ENCODE peak calls at places on chromosomes 1 and 21, in six cellular contexts. T, F, H, V, J and R are unnamed samples.

GRCh38 chr1:8815582-8816285 is 1.7 kb downstream of the RERE start:
- DNase-seq in T (no peak), F (peak), H (peak), V (peak), J (no peak), R (no peak)

GRCh38 chr1:9909222-9910046 is 635 bp downstream of the CTNNBIP1 start:
- DNase-seq in T (no peak), F (no peak), H (peak), V (no peak), J (no peak), R (no peak)

GRCh38 chr1:20449736-20450311 is 36.2 kb downstream of the CAMK2N1 start:
- DNase-seq in T (no peak), F (no peak), H (no peak), V (no peak), J (no peak), R (peak)

GRCh38 chr1:228166170-228166936 is 749 bp downstream of the IBA57 start:
- DNase-seq in T (peak), F (peak), H (peak), V (peak), J (no peak), R (peak)

GRCh38 chr1:183365093-183365492 is 53.1 kb downstream of the NMNAT2 start:
- DNase-seq in T (no peak), F (no peak), H (no peak), V (no peak), J (no peak), R (no peak)

GRCh38 chr21:29307718-29308455 is 9.2 kb downstream of the BACH1 start:
- DNase-seq in T (no peak), F (no peak), H (no peak), V (no peak), J (no peak), R (no peak)

GRCh38 chr1:119321661-119322419 is 46.7 kb upstream of the HAO2 start:
- DNase-seq in T (no peak), F (no peak), H (no peak), V (no peak), J (no peak), R (no peak)

GRCh38 chr21:23607782-23608181 is 1999.5 kb downstream of the MRPL39 start:
- DNase-seq in T (no peak), F (no peak), H (no peak), V (no peak), J (no peak), R (no peak)

GRCh38 chr1:4144349-4144971 is 244.4 kb upstream of the C1orf174 start:
- DNase-seq in T (no peak), F (no peak), H (no peak), V (no peak), J (no peak), R (peak)

GRCh38 chr1:180536796-180537372 is 21.9 kb upstream of the OVAAL start:
- DNase-seq in T (no peak), F (no peak), H (no peak), V (no peak), J (no peak), R (no peak)

GRCh38 chr1:200894712-200895447 is at the start of gene INAVA:
- DNase-seq in T (no peak), F (no peak), H (no peak), V (no peak), J (no peak), R (no peak)

GRCh38 chr1:55605155-55605554 is 390.0 kb upstream of the USP24 start:
- DNase-seq in T (no peak), F (no peak), H (no peak), V (no peak), J (no peak), R (no peak)

GRCh38 chr1:116878804-116879477 is 30.8 kb upstream of the PTGFRN start:
- DNase-seq in T (peak), F (peak), H (peak), V (peak), J (no peak), R (peak)

GRCh38 chr21:34733866-34734265 is 65.1 kb downstream of the CLIC6 start:
- DNase-seq in T (no peak), F (no peak), H (no peak), V (no peak), J (no peak), R (no peak)

GRCh38 chr1:152168535-152168868 is 9.5 kb upstream of the RPTN start:
- DNase-seq in T (no peak), F (no peak), H (no peak), V (no peak), J (no peak), R (no peak)

GRCh38 chr1:207962716-207963428 is 51.9 kb upstream of the CD34 start:
- DNase-seq in T (no peak), F (no peak), H (peak), V (no peak), J (no peak), R (no peak)

GRCh38 chr1:100661176-100661575 is 58.4 kb upstream of the VCAM1 start:
- DNase-seq in T (no peak), F (no peak), H (no peak), V (no peak), J (no peak), R (no peak)

GRCh38 chr1:224434447-224435317 is at the start of gene WDR26:
- DNase-seq in T (peak), F (peak), H (peak), V (peak), J (no peak), R (peak)
- H3K23ac ChIP-seq in T (no peak), F (peak), H (no peak), V (no peak), J (no peak), R (peak)

DNA sequence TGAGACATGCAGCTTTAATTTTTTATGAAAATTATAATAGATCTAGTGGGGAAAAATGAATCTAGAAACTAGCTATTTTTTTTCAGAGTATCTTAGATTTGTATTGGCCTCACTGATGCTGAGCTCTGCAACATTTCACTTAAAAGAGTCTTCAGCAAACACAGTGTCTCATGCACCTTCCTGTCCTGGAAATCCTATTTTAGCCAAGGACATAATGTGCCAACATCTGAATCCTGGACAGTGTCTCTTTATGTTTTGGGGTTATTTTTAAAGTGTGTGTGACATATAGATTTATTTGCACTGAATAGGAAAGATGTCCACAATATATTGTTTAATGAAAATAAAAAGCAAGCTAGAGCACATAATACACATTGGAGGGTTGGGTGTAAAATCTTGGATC is 199.1 kb upstream of the FMN2 start:
- DNase-seq in T (no peak), F (no peak), H (no peak), V (no peak), J (no peak), R (no peak)
- H2BK15ac ChIP-seq in T (no peak), F (no peak), H (no peak), V (no peak), J (no peak), R (no peak)

GRCh38 chr21:26391166-26391565 is 181.9 kb downstream of the CYYR1 start:
- DNase-seq in T (no peak), F (no peak), H (no peak), V (peak), J (no peak), R (no peak)

GRCh38 chr21:26389971-26390641 is 183.0 kb downstream of the CYYR1 start:
- DNase-seq in T (no peak), F (no peak), H (peak), V (peak), J (no peak), R (peak)

GRCh38 chr21:26388731-26389231 is 184.3 kb downstream of the CYYR1 start:
- DNase-seq in T (no peak), F (no peak), H (peak), V (peak), J (no peak), R (peak)

DNA sequence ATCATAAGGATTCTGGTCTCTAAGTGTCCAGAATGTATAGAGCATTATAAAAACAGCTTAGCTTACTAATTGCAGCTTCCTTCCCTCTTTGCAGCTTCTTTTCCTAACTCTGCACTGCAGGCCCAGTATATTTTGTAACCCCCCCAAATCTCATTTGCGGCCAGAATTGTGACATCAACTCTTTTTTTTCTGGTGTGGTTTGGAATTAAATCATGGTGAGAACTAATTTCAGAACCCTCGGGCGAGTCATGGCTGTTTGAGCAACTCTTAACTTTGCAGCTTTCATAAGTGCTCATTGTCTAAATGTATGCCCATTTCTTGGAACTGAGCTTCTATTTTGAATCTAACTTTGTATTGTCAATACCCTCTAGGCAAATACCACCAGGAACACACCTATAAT is 187.4 kb downstream of the CYYR1 start:
- DNase-seq in T (no peak), F (no peak), H (no peak), V (peak), J (no peak), R (no peak)
- H3K23ac ChIP-seq in T (no peak), F (no peak), H (no peak), V (no peak), J (no peak), R (no peak)

GRCh38 chr1:203465146-203465798 is 10.3 kb upstream of the PRELP start:
- DNase-seq in T (no peak), F (no peak), H (no peak), V (no peak), J (no peak), R (no peak)

GRCh38 chr1:203464226-203464625 is 11.4 kb upstream of the PRELP start:
- DNase-seq in T (no peak), F (no peak), H (peak), V (no peak), J (no peak), R (no peak)

GRCh38 chr1:203465943-203466342 is 9.7 kb upstream of the PRELP start:
- DNase-seq in T (no peak), F (no peak), H (no peak), V (no peak), J (no peak), R (no peak)

GRCh38 chr1:203463469-203464062 is 12.0 kb upstream of the PRELP start:
- DNase-seq in T (no peak), F (no peak), H (peak), V (no peak), J (no peak), R (peak)

DNA sequence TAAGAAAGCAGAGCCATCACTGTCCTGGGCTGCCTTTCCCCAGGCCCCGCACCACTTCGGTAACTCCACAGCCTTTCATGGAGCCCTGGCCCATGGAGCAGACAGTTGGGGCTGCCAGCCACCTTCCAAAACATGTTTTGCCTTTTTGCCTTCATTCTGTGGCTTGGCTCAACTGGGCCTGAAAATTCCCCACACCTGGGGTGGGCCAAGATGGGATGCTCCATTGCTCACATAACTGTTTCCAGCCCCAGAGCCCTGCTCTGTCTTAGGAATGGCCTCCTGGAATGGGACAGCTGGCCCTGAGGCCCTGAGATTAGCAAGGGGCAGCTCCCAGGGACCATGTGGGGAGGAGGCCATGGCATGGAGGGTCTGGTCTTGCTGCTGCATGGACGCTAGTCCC is 10.9 kb upstream of the PRELP start:
- DNase-seq in T (no peak), F (no peak), H (no peak), V (no peak), J (no peak), R (no peak)
- H2BK15ac ChIP-seq in T (no peak), F (peak), H (no peak), V (no peak), J (no peak), R (no peak)

GRCh38 chr21:37195649-37196048 is 71.5 kb downstream of the VPS26C start:
- DNase-seq in T (no peak), F (no peak), H (no peak), V (no peak), J (no peak), R (no peak)

GRCh38 chr21:37196847-37197246 is 70.3 kb downstream of the VPS26C start:
- DNase-seq in T (no peak), F (no peak), H (no peak), V (no peak), J (no peak), R (no peak)

GRCh38 chr21:37200641-37201480 is 66.3 kb downstream of the VPS26C start:
- DNase-seq in T (no peak), F (no peak), H (no peak), V (no peak), J (no peak), R (no peak)

GRCh38 chr21:37202221-37202805 is 64.8 kb downstream of the VPS26C start:
- DNase-seq in T (no peak), F (no peak), H (no peak), V (no peak), J (no peak), R (no peak)

GRCh38 chr21:37198989-37199924 is 67.9 kb downstream of the VPS26C start:
- DNase-seq in T (no peak), F (no peak), H (no peak), V (peak), J (no peak), R (peak)
- H3K23ac ChIP-seq in T (no peak), F (no peak), H (no peak), V (no peak), J (no peak), R (peak)

GRCh38 chr1:179156708-179157107 is 72.8 kb downstream of the ABL2 start:
- DNase-seq in T (no peak), F (no peak), H (no peak), V (no peak), J (no peak), R (no peak)
- H2BK15ac ChIP-seq in T (no peak), F (no peak), H (no peak), V (no peak), J (no peak), R (no peak)

GRCh38 chr1:162300057-162300917 is 76.4 kb downstream of the SPATA46 start:
- DNase-seq in T (no peak), F (no peak), H (peak), V (no peak), J (no peak), R (no peak)
- H3K23ac ChIP-seq in T (no peak), F (no peak), H (no peak), V (no peak), J (no peak), R (no peak)